ENCODE peak calls at places on chromosomes 4 and X, in five cellular contexts. X is SK-MEL-5; G is hypothalamus; I is CD8-positive, alpha-beta T cell; C is stimulated activated naive CD8-positive, alpha-beta T cell treated with anti-CD3 and anti-CD28 coated beads, Interleukin-15, Interleukin-2, amounts not matched to agents 100 U/mL and 50 U/mL, for 24 hours. U is an unnamed sample.

GRCh38 chr4:10184051-10184450 is 67.5 kb upstream of the WDR1 start:
- DNase-seq in X (no peak), G (no peak), I (no peak), C (no peak), U (no peak)

GRCh38 chr4:158796370-158797140 is 27.7 kb downstream of the FNIP2 start:
- DNase-seq in X (no peak), G (no peak), I (no peak), C (no peak), U (no peak)

GRCh38 chr4:168397611-168398169 is 79.1 kb upstream of the DDX60 start:
- DNase-seq in X (no peak), G (no peak), I (no peak), C (no peak), U (no peak)

GRCh38 chrX:40078489-40079288 is 19.1 kb downstream of the BCOR start:
- DNase-seq in X (no peak), G (no peak), I (no peak), C (no peak), U (peak; percentile 50)

GRCh38 chrX:44873415-44874270 is 655 bp downstream of the KDM6A start:
- DNase-seq in X (peak; percentile 46), G (peak; percentile 1), I (peak; percentile 49), C (peak; percentile 48), U (peak; percentile 74)

GRCh38 chr4:100593933-100594332 is 76.1 kb upstream of the EMCN start:
- DNase-seq in X (no peak), G (no peak), I (no peak), C (no peak), U (no peak)

GRCh38 chr4:2269206-2269531 is 7.3 kb upstream of the MXD4 start:
- DNase-seq in X (no peak), G (no peak), I (no peak), C (no peak), U (no peak)

GRCh38 chrX:2691543-2692220 is 587 bp downstream of the CD99 start:
- DNase-seq in X (peak; percentile 37), G (no peak), I (no peak), C (peak; percentile 51), U (peak; percentile 74)

GRCh38 chr4:95165926-95166524 is 382.7 kb downstream of the UNC5C start:
- DNase-seq in X (peak; percentile 80), G (no peak), I (no peak), C (no peak), U (peak; percentile 56)

GRCh38 chrX:100296183-100296753 is 113.8 kb downstream of the PCDH19 start:
- DNase-seq in X (no peak), G (no peak), I (no peak), C (no peak), U (no peak)

GRCh38 chrX:131830400-131831184 is 192.5 kb upstream of the STK26 start:
- DNase-seq in X (peak; percentile 94), G (no peak), I (no peak), C (peak; percentile 42), U (peak; percentile 92)

GRCh38 chr4:110085131-110085530 is 113.3 kb downstream of the ELOVL6 start:
- DNase-seq in X (no peak), G (no peak), I (peak; percentile 37), C (no peak), U (peak; percentile 84)

GRCh38 chrX:124805486-124805885 is 459.1 kb downstream of the SH2D1A start:
- DNase-seq in X (no peak), G (no peak), I (no peak), C (no peak), U (no peak)

GRCh38 chrX:39527045-39527444 is 570.7 kb downstream of the BCOR start:
- DNase-seq in X (no peak), G (no peak), I (no peak), C (no peak), U (no peak)

GRCh38 chr4:102569200-102569599 is 68.0 kb downstream of the NFKB1 start:
- DNase-seq in X (no peak), G (no peak), I (no peak), C (no peak), U (no peak)

GRCh38 chr4:126957555-126958440 is 675.0 kb upstream of the INTU start:
- DNase-seq in X (peak; percentile 2), G (no peak), I (no peak), C (no peak), U (peak; percentile 34)

GRCh38 chr4:156998500-156999174 is 27.0 kb upstream of the PDGFC start:
- DNase-seq in X (no peak), G (no peak), I (no peak), C (no peak), U (no peak)

GRCh38 chr4:54475546-54475945 is 182.2 kb upstream of the KIT start:
- DNase-seq in X (no peak), G (no peak), I (no peak), C (no peak), U (no peak)

GRCh38 chr4:3346146-3346545 is 53.3 kb downstream of the RGS12 start:
- DNase-seq in X (peak; percentile 79), G (no peak), I (peak; percentile 22), C (peak; percentile 28), U (peak; percentile 87)

GRCh38 chrX:54818221-54818620 is 10.7 kb downstream of the MAGED2 start:
- DNase-seq in X (no peak), G (no peak), I (no peak), C (no peak), U (no peak)

GRCh38 chr4:118154643-118155042 is 120.4 kb downstream of the NDST3 start:
- DNase-seq in X (no peak), G (no peak), I (no peak), C (no peak), U (no peak)

GRCh38 chrX:39850630-39851152 is 247.1 kb downstream of the BCOR start:
- DNase-seq in X (no peak), G (no peak), I (peak; percentile 30), C (no peak), U (peak; percentile 68)

GRCh38 chr4:167032876-167033275 is 201.4 kb downstream of the SPOCK3 start:
- DNase-seq in X (no peak), G (no peak), I (no peak), C (no peak), U (no peak)

GRCh38 chr4:100981447-100982204 is 365.7 kb downstream of the PPP3CA start:
- DNase-seq in X (no peak), G (no peak), I (no peak), C (no peak), U (peak; percentile 25)

GRCh38 chr4:53899544-53900274 is 164.7 kb downstream of the CHIC2 start:
- DNase-seq in X (no peak), G (no peak), I (no peak), C (no peak), U (no peak)

GRCh38 chr4:69760455-69760854 is at the start of gene SULT1B1:
- DNase-seq in X (no peak), G (no peak), I (peak; percentile 55), C (peak; percentile 35), U (peak; percentile 14)

GRCh38 chr4:1113311-1114009 is at the start of gene RNF212:
- DNase-seq in X (no peak), G (no peak), I (peak; percentile 33), C (peak; percentile 21), U (peak; percentile 12)

GRCh38 chr4:3677671-3678070 is 88.5 kb upstream of the ADRA2C start:
- DNase-seq in X (no peak), G (no peak), I (no peak), C (no peak), U (no peak)

GRCh38 chrX:154515803-154516654 is at the start of gene FAM3A:
- DNase-seq in X (peak; percentile 82), G (peak; percentile 31), I (peak; percentile 90), C (peak; percentile 93), U (peak; percentile 86)

GRCh38 chr4:145083891-145084640 is 13.9 kb downstream of the ANAPC10 start:
- DNase-seq in X (no peak), G (no peak), I (no peak), C (no peak), U (no peak)

GRCh38 chr4:17630228-17630627 is 15.8 kb downstream of the MED28 start:
- DNase-seq in X (peak; percentile 11), G (no peak), I (no peak), C (no peak), U (no peak)

GRCh38 chr4:42655921-42656735 is 777 bp downstream of the ATP8A1 start:
- DNase-seq in X (no peak), G (peak; percentile 50), I (peak; percentile 55), C (peak; percentile 61), U (peak; percentile 4)

GRCh38 chr4:84931961-84932360 is 34.5 kb downstream of the WDFY3 start:
- DNase-seq in X (no peak), G (no peak), I (no peak), C (no peak), U (no peak)

GRCh38 chr4:107094332-107094731 is 58.2 kb upstream of the DKK2 start:
- DNase-seq in X (peak; percentile 50), G (no peak), I (no peak), C (no peak), U (peak; percentile 82)

GRCh38 chr4:23455482-23455881 is 434.4 kb downstream of the PPARGC1A start:
- DNase-seq in X (peak; percentile 55), G (no peak), I (no peak), C (no peak), U (no peak)

GRCh38 chr4:2794707-2795557 is 2.0 kb downstream of the SH3BP2 start:
- DNase-seq in X (no peak), G (no peak), I (no peak), C (no peak), U (no peak)

GRCh38 chr4:66681962-66682361 is 863.3 kb downstream of the CENPC start:
- DNase-seq in X (no peak), G (no peak), I (no peak), C (no peak), U (peak; percentile 48)

GRCh38 chr4:182736207-182736606 is 181.0 kb downstream of the DCTD start:
- DNase-seq in X (no peak), G (no peak), I (no peak), C (no peak), U (no peak)

U was measured in A673.